ENCODE peak calls at places on chromosomes 6 and 20, in six cellular contexts. B is H1, H is SK-N-SH, Q is K562, N is HepG2, R is GM12878. T is an unnamed sample.

GRCh38 chr20:12243327-12243726 is 325.6 kb downstream of the BTBD3 start:
- DNase-seq in B (no peak), H (no peak), Q (no peak), N (no peak), R (no peak), T (no peak)

GRCh38 chr6:148747145-148747492 is 289 bp downstream of the UST start:
- DNase-seq in B (no peak), H (peak; percentile 34), Q (no peak), N (no peak), R (no peak), T (peak; percentile 19)

GRCh38 chr6:169231790-169232506 is 21.7 kb downstream of the THBS2 start:
- DNase-seq in B (no peak), H (no peak), Q (no peak), N (no peak), R (no peak), T (no peak)

GRCh38 chr20:31485450-31486339 is 10.6 kb downstream of the REM1 start:
- DNase-seq in B (no peak), H (peak; percentile 61), Q (peak; percentile 34), N (no peak), R (no peak), T (no peak)

GRCh38 chr20:42836339-42836738 is 353.4 kb downstream of the PTPRT start:
- DNase-seq in B (no peak), H (no peak), Q (no peak), N (no peak), R (no peak), T (peak; percentile 11)

GRCh38 chr6:43052842-43053544 is 658 bp downstream of the CUL7 start:
- DNase-seq in B (no peak), H (no peak), Q (peak; percentile 67), N (no peak), R (no peak), T (no peak)

GRCh38 chr6:148857817-148858390 is 111.1 kb downstream of the UST start:
- DNase-seq in B (no peak), H (no peak), Q (no peak), N (no peak), R (no peak), T (no peak)

GRCh38 chr6:141610741-141611140 is 522.0 kb upstream of the GJE1 start:
- DNase-seq in B (peak; percentile 7), H (no peak), Q (no peak), N (peak; percentile 7), R (no peak), T (peak; percentile 16)

GRCh38 chr6:31086788-31087440 is 25.5 kb downstream of the C6orf15 start:
- DNase-seq in B (no peak), H (no peak), Q (peak; percentile 47), N (no peak), R (no peak), T (no peak)

GRCh38 chr20:17295151-17295726 is 68.4 kb downstream of the PCSK2 start:
- DNase-seq in B (no peak), H (no peak), Q (no peak), N (no peak), R (no peak), T (no peak)

GRCh38 chr20:33343521-33343920 is 57.8 kb downstream of the CDK5RAP1 start:
- DNase-seq in B (no peak), H (no peak), Q (no peak), N (no peak), R (no peak), T (no peak)

GRCh38 chr6:90676516-90676915 is 89.6 kb upstream of the MAP3K7 start:
- DNase-seq in B (peak; percentile 74), H (no peak), Q (no peak), N (no peak), R (no peak), T (no peak)

GRCh38 chr6:42783177-42783875 is 1.5 kb downstream of the BICRAL start:
- DNase-seq in B (no peak), H (peak; percentile 86), Q (peak; percentile 88), N (peak; percentile 56), R (no peak), T (peak; percentile 84)

GRCh38 chr20:59789641-59790040 is 143.8 kb downstream of the SYCP2 start:
- DNase-seq in B (no peak), H (no peak), Q (no peak), N (no peak), R (no peak), T (no peak)

GRCh38 chr6:127302728-127303675 is 36.3 kb downstream of the RNF146 start:
- DNase-seq in B (no peak), H (peak; percentile 31), Q (peak; percentile 21), N (peak; percentile 25), R (no peak), T (peak; percentile 61)

GRCh38 chr20:49586967-49587587 is 19.1 kb upstream of the PTGIS start:
- DNase-seq in B (no peak), H (no peak), Q (no peak), N (no peak), R (no peak), T (no peak)

GRCh38 chr6:155132617-155133016 is 131.2 kb upstream of the CLDN20 start:
- DNase-seq in B (no peak), H (no peak), Q (no peak), N (no peak), R (no peak), T (no peak)

GRCh38 chr6:154661751-154662150 is 71.5 kb upstream of the SCAF8 start:
- DNase-seq in B (no peak), H (no peak), Q (no peak), N (no peak), R (no peak), T (no peak)

GRCh38 chr6:109406196-109406595 is 23.9 kb upstream of the CD164 start:
- DNase-seq in B (no peak), H (no peak), Q (no peak), N (no peak), R (no peak), T (no peak)

GRCh38 chr6:24358219-24358821 is 461 bp upstream of the DCDC2 start:
- DNase-seq in B (no peak), H (no peak), Q (no peak), N (no peak), R (no peak), T (no peak)

GRCh38 chr6:154411076-154411475 is 54.5 kb upstream of the IPCEF1 start:
- DNase-seq in B (no peak), H (no peak), Q (no peak), N (no peak), R (no peak), T (no peak)

GRCh38 chr6:4577406-4577805 is 198.8 kb upstream of the CDYL start:
- DNase-seq in B (no peak), H (no peak), Q (no peak), N (no peak), R (no peak), T (no peak)

GRCh38 chr6:158004696-158005095 is 23.0 kb downstream of the SYNJ2 start:
- DNase-seq in B (no peak), H (no peak), Q (no peak), N (no peak), R (no peak), T (no peak)

GRCh38 chr6:20608371-20608770 is 74.1 kb downstream of the CDKAL1 start:
- DNase-seq in B (no peak), H (no peak), Q (no peak), N (no peak), R (no peak), T (no peak)

GRCh38 chr6:164345856-164346496 is 931.5 kb downstream of the QKI start:
- DNase-seq in B (no peak), H (no peak), Q (peak; percentile 54), N (no peak), R (no peak), T (no peak)

GRCh38 chr6:164345340-164345739 is 930.8 kb downstream of the QKI start:
- DNase-seq in B (no peak), H (no peak), Q (no peak), N (no peak), R (no peak), T (no peak)

GRCh38 chr6:164346631-164347030 is 932.1 kb downstream of the QKI start:
- DNase-seq in B (no peak), H (no peak), Q (peak; percentile 87), N (no peak), R (no peak), T (no peak)

GRCh38 chr6:164347455-164347854 is 932.9 kb downstream of the QKI start:
- DNase-seq in B (no peak), H (no peak), Q (peak; percentile 50), N (no peak), R (no peak), T (no peak)

DNA sequence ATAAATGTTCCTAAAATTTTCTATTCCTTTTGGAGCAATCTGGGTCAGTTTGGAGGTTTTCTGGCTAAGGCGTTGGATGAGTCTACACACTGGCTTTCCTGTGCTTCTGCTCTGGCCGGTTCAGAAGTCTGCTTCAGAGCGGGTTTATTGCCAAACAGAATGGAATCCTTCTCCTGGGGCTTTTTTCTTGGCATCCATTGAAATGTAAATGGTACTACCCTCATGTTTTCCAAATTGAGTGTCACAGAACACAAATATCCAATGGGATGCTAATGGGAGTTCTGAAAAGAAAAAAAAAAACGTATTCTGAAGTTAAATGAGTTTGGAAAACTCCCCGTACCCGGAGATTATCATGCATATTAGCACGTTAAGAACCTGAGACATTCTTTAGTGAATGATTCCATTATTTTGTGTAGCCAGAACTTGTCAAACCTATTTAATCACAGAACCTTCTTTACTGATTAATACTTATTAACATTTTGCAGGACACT is 930.3 kb downstream of the QKI start:
- DNase-seq in B (peak; percentile 33), H (no peak), Q (no peak), N (no peak), R (no peak), T (no peak)
- TF ChIP-seq JUND in B (peak; percentile 36), H (no peak), Q (no peak), N (no peak), R (no peak), T (no peak)

GRCh38 chr20:57287007-57287810 is 20.8 kb upstream of the BMP7 start:
- DNase-seq in B (no peak), H (no peak), Q (no peak), N (no peak), R (no peak), T (no peak)
- TF ChIP-seq JUND in B (no peak), H (no peak), Q (no peak), N (no peak), R (no peak), T (no peak)

GRCh38 chr20:58045156-58045555 is 183.3 kb downstream of the ANKRD60 start:
- DNase-seq in B (no peak), H (no peak), Q (no peak), N (no peak), R (no peak), T (no peak)
- TF ChIP-seq JUND in B (no peak), H (no peak), Q (no peak), N (no peak), R (no peak), T (no peak)

GRCh38 chr6:163777379-163777686 is 362.8 kb downstream of the QKI start:
- DNase-seq in B (no peak), H (peak; percentile 30), Q (peak; percentile 98), N (no peak), R (no peak), T (no peak)
- TF ChIP-seq JUND in B (no peak), H (no peak), Q (no peak), N (no peak), R (no peak), T (no peak)